ENCODE peak calls at places on chromosomes 3 and 15, in six cellular contexts. U is CD8-positive, alpha-beta T cell; L is hepatocyte; E is lower lobe of right lung; W is lung; V is neural progenitor cell. Y is an unnamed sample.

GRCh38 chr3:105823149-105823866 is 45.5 kb downstream of the CBLB start:
- DNase-seq in U (no peak), L (peak; percentile 62), E (no peak), W (no peak), V (no peak), Y (peak; percentile 82)

GRCh38 chr3:139694542-139694941 is 16.8 kb upstream of the NMNAT3 start:
- DNase-seq in U (no peak), L (no peak), E (no peak), W (no peak), V (no peak), Y (no peak)

GRCh38 chr3:45056608-45057301 is 30.7 kb downstream of the CLEC3B start:
- DNase-seq in U (no peak), L (no peak), E (no peak), W (no peak), V (no peak), Y (peak; percentile 18)

GRCh38 chr15:77508541-77509505 is 88.1 kb downstream of the HMG20A start:
- DNase-seq in U (no peak), L (no peak), E (peak; percentile 68), W (no peak), V (no peak), Y (no peak)

GRCh38 chr3:151800449-151800848 is 13.5 kb upstream of the AADAC start:
- DNase-seq in U (no peak), L (no peak), E (no peak), W (no peak), V (peak; percentile 59), Y (no peak)

GRCh38 chr3:74501001-74501400 is 113.5 kb downstream of the CNTN3 start:
- DNase-seq in U (no peak), L (no peak), E (no peak), W (no peak), V (no peak), Y (no peak)

GRCh38 chr3:19254784-19255338 is 106.6 kb downstream of the KCNH8 start:
- DNase-seq in U (no peak), L (no peak), E (no peak), W (no peak), V (no peak), Y (no peak)

GRCh38 chr15:74511583-74511982 is 29.4 kb upstream of the ARID3B start:
- DNase-seq in U (no peak), L (no peak), E (no peak), W (no peak), V (no peak), Y (no peak)

GRCh38 chr3:194255252-194256039 is 95.7 kb downstream of the CPN2 start:
- DNase-seq in U (peak; percentile 53), L (peak; percentile 60), E (peak; percentile 93), W (peak; percentile 77), V (no peak), Y (no peak)

GRCh38 chr3:133464573-133464972 is 64.7 kb downstream of the BFSP2 start:
- DNase-seq in U (no peak), L (no peak), E (no peak), W (no peak), V (peak; percentile 76), Y (no peak)

GRCh38 chr15:85618956-85619491 is 175.7 kb downstream of the KLHL25 start:
- DNase-seq in U (peak; percentile 52), L (peak; percentile 75), E (no peak), W (peak; percentile 68), V (peak; percentile 63), Y (peak; percentile 44)

GRCh38 chr15:71743861-71744382 is 66.4 kb upstream of the NR2E3 start:
- DNase-seq in U (peak; percentile 64), L (peak; percentile 79), E (no peak), W (peak; percentile 53), V (peak; percentile 78), Y (no peak)

GRCh38 chr3:39255503-39256325 is 24.1 kb downstream of the CX3CR1 start:
- DNase-seq in U (no peak), L (no peak), E (peak; percentile 67), W (peak; percentile 38), V (no peak), Y (no peak)

GRCh38 chr3:174862101-174862500 is 3.0 kb downstream of the NAALADL2 start:
- DNase-seq in U (no peak), L (peak; percentile 43), E (no peak), W (peak; percentile 34), V (peak; percentile 25), Y (peak; percentile 82)

GRCh38 chr3:17088017-17088416 is 203.3 kb downstream of the PLCL2 start:
- DNase-seq in U (no peak), L (no peak), E (no peak), W (no peak), V (no peak), Y (no peak)

DNA sequence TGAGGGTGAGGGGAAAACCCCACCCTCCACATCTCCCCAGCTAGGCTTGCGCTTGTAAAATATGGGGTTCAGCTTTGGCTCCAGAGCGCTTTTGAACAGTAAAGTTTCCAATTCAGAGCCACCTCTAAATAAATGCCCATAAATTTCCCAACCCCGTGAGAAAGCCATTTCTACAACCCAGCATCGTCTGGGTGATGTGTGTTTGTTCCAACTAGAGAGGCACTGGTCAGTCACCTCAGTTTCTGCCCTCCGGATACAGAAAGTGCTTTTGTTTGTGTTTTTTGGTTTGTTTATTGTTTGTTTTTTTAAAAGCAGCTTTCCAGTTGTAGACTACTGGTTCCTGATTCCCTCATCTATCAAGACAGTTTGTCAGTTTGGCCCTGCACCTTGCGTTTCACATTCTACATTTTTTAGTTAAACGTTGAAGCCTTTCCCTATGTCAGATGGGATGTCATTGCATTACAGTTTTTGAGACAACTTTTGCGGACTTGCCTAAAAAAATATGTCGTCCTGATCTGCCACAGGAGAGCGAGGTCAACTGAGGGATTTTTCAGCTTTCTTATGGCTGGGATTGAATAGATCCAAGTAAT is 15.0 kb upstream of the SOX2 start:
- DNase-seq in U (no peak), L (no peak), E (no peak), W (no peak), V (no peak), Y (no peak)
- H3K27me3 ChIP-seq in U (no peaks in the 10 kb centered on the region), L (peaks cover 83% of the 10 kb centered on the region), E (peaks cover 70% of the 10 kb centered on the region), W (peaks cover 4% of the 10 kb centered on the region), V (no peaks in the 10 kb centered on the region), Y (peaks cover 36% of the 10 kb centered on the region)

GRCh38 chr3:24830230-24831152 is 335.8 kb upstream of the THRB start:
- DNase-seq in U (no peak), L (peak; percentile 49), E (peak; percentile 47), W (no peak), V (peak; percentile 55), Y (no peak)

GRCh38 chr3:24834442-24834841 is 339.8 kb upstream of the THRB start:
- DNase-seq in U (no peak), L (no peak), E (no peak), W (no peak), V (no peak), Y (no peak)

GRCh38 chr3:24832878-24833277 is 338.2 kb upstream of the THRB start:
- DNase-seq in U (no peak), L (no peak), E (no peak), W (no peak), V (no peak), Y (no peak)

GRCh38 chr3:24829011-24829581 is 334.4 kb upstream of the THRB start:
- DNase-seq in U (no peak), L (peak; percentile 78), E (peak; percentile 54), W (peak; percentile 30), V (peak; percentile 78), Y (no peak)

GRCh38 chr3:24829632-24830229 is 335.1 kb upstream of the THRB start:
- DNase-seq in U (no peak), L (peak; percentile 32), E (peak; percentile 50), W (peak; percentile 35), V (peak; percentile 72), Y (no peak)
- H3K27me3 ChIP-seq in U (no peaks in the 10 kb centered on the region), L (peaks cover 49% of the 10 kb centered on the region), E (peaks cover 20% of the 10 kb centered on the region), W (no peaks in the 10 kb centered on the region), V (peaks cover 71% of the 10 kb centered on the region), Y (peaks cover 14% of the 10 kb centered on the region)

DNA sequence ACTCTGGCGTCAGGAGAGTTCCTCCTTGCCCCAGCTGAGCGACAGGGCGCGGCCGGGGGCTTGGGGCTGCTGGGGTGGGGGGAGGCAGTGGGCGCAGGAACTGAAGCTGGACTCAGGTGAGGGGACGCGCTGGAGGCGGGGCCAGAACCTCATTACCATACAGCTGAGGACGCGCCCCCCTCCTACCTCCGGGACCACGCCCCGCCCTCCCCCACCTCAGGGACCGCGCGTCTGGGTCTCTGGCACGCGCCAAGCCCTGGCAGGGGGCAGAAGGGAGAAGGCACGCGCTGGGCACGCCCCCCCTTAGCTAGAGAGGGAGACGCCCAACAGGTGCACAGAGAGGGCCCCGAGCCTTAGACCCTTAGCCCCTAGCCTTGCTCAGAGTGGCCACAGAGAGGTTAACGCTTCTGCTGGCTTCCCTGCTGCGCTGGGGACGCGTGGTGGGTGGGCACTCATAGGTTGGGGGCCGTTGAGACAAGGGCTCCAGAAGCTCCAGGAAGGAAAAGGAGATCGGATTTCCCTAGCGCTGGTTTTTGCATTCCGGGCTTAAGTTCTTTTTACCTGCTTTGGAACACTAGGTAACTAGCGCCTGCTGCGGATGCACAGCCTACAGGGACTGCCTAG is 677 bp upstream of the DLL4 start:
- DNase-seq in U (no peak), L (peak; percentile 60), E (no peak), W (no peak), V (peak; percentile 55), Y (peak; percentile 26)
- H3K27me3 ChIP-seq in U (peaks cover 44% of the 10 kb centered on the region), L (peaks cover 58% of the 10 kb centered on the region), E (peaks cover 69% of the 10 kb centered on the region), W (no peaks in the 10 kb centered on the region), V (peaks cover 100% of the 10 kb centered on the region), Y (peaks cover 29% of the 10 kb centered on the region)

DNA sequence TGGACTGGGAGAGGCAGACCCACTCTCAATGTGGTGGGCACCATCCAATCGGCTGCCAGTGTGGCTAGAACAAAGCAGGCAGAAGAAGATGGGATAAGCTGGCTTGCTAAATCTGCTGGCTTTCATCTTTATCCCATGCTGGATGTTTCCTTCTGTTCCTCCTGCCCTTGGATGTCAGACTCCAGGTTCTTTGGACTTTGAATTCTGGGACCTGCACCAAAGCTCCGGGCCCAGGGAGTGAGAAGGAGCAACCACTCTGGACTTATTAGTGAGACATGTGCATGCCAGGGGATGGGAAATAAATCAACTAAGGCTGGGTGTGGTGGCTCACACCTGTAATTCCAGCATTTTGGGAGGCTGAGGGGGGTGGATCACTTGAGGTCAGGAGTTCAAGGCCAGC is 20.0 kb upstream of the OSBPL11 start:
- DNase-seq in U (no peak), L (no peak), E (no peak), W (no peak), V (no peak), Y (no peak)
- H3K27me3 ChIP-seq in U (no peaks in the 10 kb centered on the region), L (no peaks in the 10 kb centered on the region), E (no peaks in the 10 kb centered on the region), W (no peaks in the 10 kb centered on the region), V (no peaks in the 10 kb centered on the region), Y (no peaks in the 10 kb centered on the region)

GRCh38 chr15:66131200-66131599 is 122.3 kb downstream of the MEGF11 start:
- DNase-seq in U (no peak), L (no peak), E (no peak), W (peak; percentile 43), V (no peak), Y (no peak)
- H3K27me3 ChIP-seq in U (no peaks in the 10 kb centered on the region), L (no peaks in the 10 kb centered on the region), E (peaks cover 7% of the 10 kb centered on the region), W (no peaks in the 10 kb centered on the region), V (no peaks in the 10 kb centered on the region), Y (peaks cover 37% of the 10 kb centered on the region)

DNA sequence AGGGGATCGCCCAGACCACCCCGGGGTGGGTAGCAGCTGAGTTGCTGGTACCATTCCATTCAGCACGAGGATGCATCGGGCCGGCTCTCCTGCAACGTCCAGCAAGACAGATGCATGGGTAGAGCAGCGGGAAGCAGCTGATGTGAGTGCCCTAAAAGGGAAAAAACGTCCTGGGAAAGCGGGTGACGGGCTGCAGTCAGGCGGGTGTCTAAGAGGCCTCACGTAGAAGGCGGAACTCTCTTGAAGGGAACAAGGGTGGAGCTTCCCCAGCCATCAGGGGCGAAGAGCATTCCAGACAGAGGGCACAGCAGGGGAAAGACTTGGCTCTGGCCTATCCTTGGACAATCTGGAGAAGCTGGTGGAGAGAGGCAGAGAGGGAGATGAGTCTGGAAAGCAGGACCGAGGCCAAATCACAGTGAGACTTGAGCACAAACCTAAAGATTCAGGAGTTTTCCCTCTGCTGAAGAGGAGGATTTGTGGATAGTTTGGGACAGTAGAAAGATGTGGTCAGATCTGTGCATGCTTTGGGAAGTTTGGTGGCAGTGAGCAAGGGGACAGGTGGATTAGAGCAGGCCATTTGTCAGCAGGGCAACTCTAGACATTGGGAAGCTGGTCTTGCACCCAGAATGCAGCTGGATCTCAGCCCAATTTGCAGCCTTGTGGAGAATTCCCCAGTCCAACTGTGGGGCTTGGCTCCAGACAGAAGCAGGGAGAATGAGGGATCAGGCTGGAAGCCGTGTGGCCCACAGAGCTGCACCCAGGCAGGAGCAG is 70.7 kb downstream of the SEMA5B start:
- DNase-seq in U (no peak), L (no peak), E (no peak), W (peak; percentile 35), V (no peak), Y (no peak)
- H3K27me3 ChIP-seq in U (no peaks in the 10 kb centered on the region), L (no peaks in the 10 kb centered on the region), E (no peaks in the 10 kb centered on the region), W (no peaks in the 10 kb centered on the region), V (no peaks in the 10 kb centered on the region), Y (no peaks in the 10 kb centered on the region)